ENCODE peak calls at places on chromosomes 1 and 21, in six cellular contexts. U, H, F, Z, I and E are unnamed samples.

GRCh38 chr1:99650773-99651437 is 5.0 kb downstream of the PALMD start:
- DNase-seq in U (no peak), H (no peak), F (no peak), Z (no peak), I (no peak), E (no peak)

GRCh38 chr1:47672622-47673021 is 234.8 kb downstream of the FOXD2 start:
- DNase-seq in U (no peak), H (no peak), F (no peak), Z (no peak), I (no peak), E (no peak)

GRCh38 chr1:3654549-3655281 is 2.4 kb downstream of the TP73 start:
- DNase-seq in U (no peak), H (no peak), F (peak; percentile 39), Z (no peak), I (peak; percentile 15), E (no peak)

GRCh38 chr1:53348491-53349368 is 20.9 kb upstream of the LRP8 start:
- DNase-seq in U (no peak), H (peak; percentile 45), F (peak; percentile 37), Z (no peak), I (no peak), E (peak; percentile 5)

GRCh38 chr1:91633438-91633837 is 132.8 kb downstream of the CDC7 start:
- DNase-seq in U (no peak), H (no peak), F (no peak), Z (no peak), I (no peak), E (no peak)

GRCh38 chr1:53367503-53368313 is 39.8 kb upstream of the LRP8 start:
- DNase-seq in U (peak; percentile 90), H (no peak), F (peak; percentile 52), Z (no peak), I (no peak), E (peak; percentile 17)

GRCh38 chr21:10627316-10627863 is 106.0 kb downstream of the TPTE start:
- DNase-seq in U (no peak), H (no peak), F (no peak), Z (no peak), I (no peak), E (no peak)

GRCh38 chr1:234589064-234589765 is 20.8 kb downstream of the IRF2BP2 start:
- DNase-seq in U (no peak), H (no peak), F (no peak), Z (no peak), I (no peak), E (no peak)

GRCh38 chr1:112093372-112093694 is 103.9 kb upstream of the KCND3 start:
- DNase-seq in U (no peak), H (no peak), F (no peak), Z (no peak), I (no peak), E (no peak)

GRCh38 chr1:213242883-213243282 is 191.8 kb downstream of the RPS6KC1 start:
- DNase-seq in U (no peak), H (no peak), F (no peak), Z (no peak), I (no peak), E (no peak)

GRCh38 chr1:31930827-31931226 is 7.3 kb downstream of the PTP4A2 start:
- DNase-seq in U (no peak), H (no peak), F (no peak), Z (no peak), I (no peak), E (no peak)

GRCh38 chr1:17661546-17662157 is 93.5 kb upstream of the ACTL8 start:
- DNase-seq in U (peak; percentile 88), H (peak; percentile 76), F (no peak), Z (peak; percentile 44), I (peak; percentile 58), E (peak; percentile 63)

GRCh38 chr1:19034721-19035120 is 78.2 kb upstream of the IFFO2 start:
- DNase-seq in U (no peak), H (no peak), F (no peak), Z (no peak), I (no peak), E (no peak)

GRCh38 chr1:61109158-61109557 is 26.8 kb downstream of the NFIA start:
- DNase-seq in U (no peak), H (no peak), F (no peak), Z (no peak), I (no peak), E (peak; percentile 53)

GRCh38 chr1:218494000-218494399 is 148.9 kb downstream of the TGFB2 start:
- DNase-seq in U (no peak), H (no peak), F (no peak), Z (no peak), I (no peak), E (no peak)

GRCh38 chr1:52365091-52365745 is 787 bp downstream of the CC2D1B start:
- DNase-seq in U (no peak), H (peak; percentile 87), F (no peak), Z (peak; percentile 69), I (peak; percentile 60), E (peak; percentile 51)

GRCh38 chr1:94690033-94690712 is 130.0 kb upstream of the SLC44A3 start:
- DNase-seq in U (no peak), H (no peak), F (no peak), Z (peak; percentile 72), I (no peak), E (no peak)

GRCh38 chr1:117929340-117930172 is at the start of the genes GDAP2 and WDR3:
- DNase-seq in U (peak; percentile 66), H (peak; percentile 98), F (peak; percentile 98), Z (peak; percentile 96), I (peak; percentile 97), E (peak; percentile 97)
- TF ChIP-seq POLR2A in U (peak; percentile 71), H (peak; percentile 24), F (peak; percentile 77), Z (peak; percentile 49), I (peak; percentile 69), E (peak; percentile 72)

DNA sequence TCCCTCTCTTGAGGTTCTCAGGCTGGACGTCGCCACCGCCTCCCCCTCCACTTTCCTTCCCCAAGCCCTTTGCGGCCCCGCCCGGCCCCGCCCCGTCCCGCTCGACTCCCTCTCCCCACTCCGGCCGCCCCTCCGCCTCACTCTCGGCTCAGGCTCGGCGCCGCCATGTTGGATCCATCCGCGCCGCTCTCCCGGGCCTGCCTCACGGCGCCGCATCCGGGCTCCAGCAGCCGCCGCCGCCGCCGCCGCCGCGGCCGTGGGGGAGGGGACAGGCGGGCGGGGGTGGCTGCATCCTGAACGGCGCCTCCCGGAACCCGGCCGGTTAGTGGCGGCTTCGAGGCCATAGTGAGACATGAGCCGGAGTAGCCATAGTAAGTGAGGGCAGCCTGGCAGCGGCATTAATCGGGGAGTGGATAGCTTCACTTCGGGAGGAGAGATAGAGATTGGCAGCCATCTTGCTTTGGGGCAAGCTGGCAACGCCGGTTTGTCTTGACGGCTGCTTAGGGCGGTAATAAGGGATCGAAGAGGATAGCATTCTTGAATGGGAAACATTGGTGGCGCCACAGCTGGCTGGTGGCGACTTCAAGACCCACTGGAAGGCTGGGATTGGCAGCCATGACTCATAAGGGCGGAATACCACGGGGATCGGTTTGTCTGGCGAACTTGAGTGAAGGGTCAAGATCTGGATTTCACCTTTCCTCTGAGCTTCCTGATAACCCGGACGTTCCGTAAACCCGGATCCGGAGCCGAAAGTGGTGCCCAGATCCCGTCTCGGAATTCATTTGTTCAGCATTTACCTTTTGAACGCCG is at the start of gene DEDD:
- DNase-seq in U (peak; percentile 89), H (peak; percentile 98), F (peak; percentile 95), Z (peak; percentile 96), I (peak; percentile 96), E (peak; percentile 94)
- TF ChIP-seq POLR2A in U (no peak), H (no peak), F (peak; percentile 69), Z (no peak), I (peak; percentile 48), E (peak; percentile 62)

DNA sequence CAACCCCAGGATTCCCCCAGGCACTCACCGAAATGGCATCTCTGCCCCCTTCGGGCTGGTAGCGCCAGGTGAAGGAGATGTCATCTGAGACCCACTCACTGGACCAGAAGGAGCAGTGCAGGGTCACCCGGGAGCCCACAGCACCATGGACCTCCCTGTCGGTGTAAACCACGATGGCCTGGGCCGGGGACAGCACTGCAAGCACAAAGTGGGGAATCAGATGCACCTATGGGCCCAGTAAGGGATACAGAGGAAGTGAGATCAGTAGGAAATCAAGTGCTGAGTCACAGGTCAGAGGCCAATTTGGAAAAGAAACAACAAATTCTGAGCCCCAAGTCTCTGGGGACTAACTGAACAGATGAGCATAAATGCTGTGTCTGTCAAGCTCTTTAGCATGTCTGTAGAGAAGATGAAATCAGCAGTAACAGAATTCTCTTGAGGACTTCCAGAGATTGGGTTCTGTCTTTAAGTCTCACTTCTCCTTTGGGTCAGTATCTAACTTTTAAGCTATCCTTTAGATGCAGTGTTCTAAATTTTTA is 2.5 kb downstream of the MPZ start:
- DNase-seq in U (no peak), H (no peak), F (peak; percentile 64), Z (peak; percentile 50), I (no peak), E (no peak)
- TF ChIP-seq POLR2A in U (no peak), H (no peak), F (peak; percentile 24), Z (no peak), I (no peak), E (no peak)

GRCh38 chr21:42063578-42064521 is 7.3 kb upstream of the UMODL1 start:
- DNase-seq in U (no peak), H (no peak), F (peak; percentile 55), Z (no peak), I (no peak), E (peak; percentile 35)

GRCh38 chr21:42063206-42063577 is 7.9 kb upstream of the UMODL1 start:
- DNase-seq in U (no peak), H (no peak), F (peak; percentile 51), Z (no peak), I (no peak), E (peak; percentile 43)

GRCh38 chr21:42061866-42062542 is 9.1 kb upstream of the UMODL1 start:
- DNase-seq in U (peak; percentile 42), H (no peak), F (peak; percentile 28), Z (no peak), I (peak; percentile 7), E (no peak)

GRCh38 chr21:42061195-42061865 is 9.8 kb upstream of the UMODL1 start:
- DNase-seq in U (peak; percentile 84), H (peak; percentile 78), F (peak; percentile 67), Z (no peak), I (peak; percentile 49), E (no peak)

GRCh38 chr21:42062543-42063022 is 8.5 kb upstream of the UMODL1 start:
- DNase-seq in U (peak; percentile 70), H (no peak), F (peak; percentile 64), Z (no peak), I (no peak), E (peak; percentile 26)
- TF ChIP-seq POLR2A in U (peak; percentile 78), H (no peak), F (no peak), Z (no peak), I (no peak), E (peak; percentile 19)

DNA sequence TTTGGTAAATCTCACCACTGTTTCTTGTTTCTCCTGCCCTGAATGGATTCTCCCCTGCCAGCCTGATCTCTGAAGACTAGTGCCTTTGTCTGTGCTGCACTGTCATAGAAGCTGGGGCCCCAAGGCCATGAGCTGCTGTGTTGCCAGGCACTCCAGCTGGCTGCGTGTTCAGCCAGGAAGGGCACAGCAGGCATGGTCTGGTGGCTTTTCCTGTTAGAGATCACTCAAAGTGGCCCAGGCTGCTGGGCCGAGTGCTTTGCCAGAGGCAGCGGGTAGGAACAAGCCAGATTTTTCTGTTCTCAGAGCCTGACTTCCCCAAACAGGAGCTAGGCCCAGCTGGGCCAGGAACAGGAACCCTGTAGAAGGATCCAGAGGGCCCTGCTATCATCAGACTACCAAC is 5.2 kb downstream of the ADPRS start:
- DNase-seq in U (no peak), H (peak; percentile 66), F (no peak), Z (no peak), I (no peak), E (no peak)
- TF ChIP-seq POLR2A in U (no peak), H (no peak), F (no peak), Z (no peak), I (no peak), E (no peak)